ENCODE peak calls at places on chromosomes 6 and 20, in four cellular contexts. K is hepatocyte, O is right lobe of liver, T is aorta. E is an unnamed sample. For H3K4me1, the result is how much of the 10 kb centered on the place peaks cover.

GRCh38 chr6:37205997-37206340 is 36.0 kb downstream of the PIM1 start:
- DNase-seq in K (no peak), O (no peak), T (no peak), E (no peak)

GRCh38 chr6:118804091-118804490 is 89.9 kb upstream of the ASF1A start:
- DNase-seq in K (no peak), O (no peak), T (no peak), E (no peak)

GRCh38 chr6:154458565-154459475 is 51.7 kb downstream of the CNKSR3 start:
- DNase-seq in K (no peak), O (no peak), T (no peak), E (no peak)

GRCh38 chr20:47258745-47259695 is 97.5 kb downstream of the ZMYND8 start:
- DNase-seq in K (no peak), O (no peak), T (no peak), E (no peak)

GRCh38 chr6:143823463-143824006 is 19.6 kb upstream of the LTV1 start:
- DNase-seq in K (no peak), O (no peak), T (no peak), E (no peak)

GRCh38 chr6:101585501-101585900 is 192.0 kb downstream of the GRIK2 start:
- DNase-seq in K (no peak), O (no peak), T (no peak), E (no peak)

GRCh38 chr20:63686492-63687321 is 9.7 kb upstream of the TNFRSF6B start:
- DNase-seq in K (peak), O (peak), T (peak), E (peak)

GRCh38 chr20:1467355-1468116 is 887 bp upstream of the NSFL1C start:
- DNase-seq in K (peak), O (peak), T (peak), E (no peak)

GRCh38 chr6:55898342-55898741 is 23.0 kb upstream of the BMP5 start:
- DNase-seq in K (no peak), O (no peak), T (no peak), E (no peak)

GRCh38 chr6:74598473-74599393 is 607.1 kb downstream of the COL12A1 start:
- DNase-seq in K (no peak), O (no peak), T (no peak), E (no peak)

GRCh38 chr6:69105288-69105687 is 470.2 kb downstream of the ADGRB3 start:
- DNase-seq in K (no peak), O (no peak), T (no peak), E (no peak)

GRCh38 chr6:106102967-106103727 is 17.0 kb downstream of the PRDM1 start:
- DNase-seq in K (no peak), O (no peak), T (no peak), E (no peak)

GRCh38 chr6:14804001-14804401 is 441.9 kb upstream of the JARID2 start:
- DNase-seq in K (no peak), O (no peak), T (no peak), E (no peak)

GRCh38 chr6:79742030-79742429 is 110.9 kb downstream of the SH3BGRL2 start:
- DNase-seq in K (no peak), O (no peak), T (no peak), E (no peak)

GRCh38 chr6:169939554-169940164 is 188.2 kb downstream of the ERMARD start:
- DNase-seq in K (no peak), O (no peak), T (no peak), E (no peak)

GRCh38 chr6:120774275-120774674 is 560.0 kb downstream of the TBC1D32 start:
- DNase-seq in K (no peak), O (no peak), T (no peak), E (no peak)

GRCh38 chr20:18971121-18971520 is 157.5 kb downstream of the SCP2D1 start:
- DNase-seq in K (no peak), O (no peak), T (no peak), E (no peak)

GRCh38 chr6:27295301-27296079 is 16.6 kb downstream of the POM121L2 start:
- DNase-seq in K (peak), O (no peak), T (no peak), E (peak)

GRCh38 chr6:11103065-11103464 is 8.5 kb downstream of the ERVFRD-1 start:
- DNase-seq in K (no peak), O (no peak), T (no peak), E (no peak)

GRCh38 chr6:77011929-77012545 is 451.3 kb downstream of the HTR1B start:
- DNase-seq in K (no peak), O (no peak), T (no peak), E (no peak)

GRCh38 chr6:79544939-79545450 is 7.8 kb upstream of the LCA5 start:
- DNase-seq in K (peak), O (peak), T (peak), E (peak)

GRCh38 chr20:11204926-11205768 is 531.3 kb upstream of the JAG1 start:
- DNase-seq in K (peak), O (peak), T (peak), E (peak)

GRCh38 chr6:40788661-40789111 is 201.5 kb upstream of the LRFN2 start:
- DNase-seq in K (no peak), O (no peak), T (no peak), E (no peak)

DNA sequence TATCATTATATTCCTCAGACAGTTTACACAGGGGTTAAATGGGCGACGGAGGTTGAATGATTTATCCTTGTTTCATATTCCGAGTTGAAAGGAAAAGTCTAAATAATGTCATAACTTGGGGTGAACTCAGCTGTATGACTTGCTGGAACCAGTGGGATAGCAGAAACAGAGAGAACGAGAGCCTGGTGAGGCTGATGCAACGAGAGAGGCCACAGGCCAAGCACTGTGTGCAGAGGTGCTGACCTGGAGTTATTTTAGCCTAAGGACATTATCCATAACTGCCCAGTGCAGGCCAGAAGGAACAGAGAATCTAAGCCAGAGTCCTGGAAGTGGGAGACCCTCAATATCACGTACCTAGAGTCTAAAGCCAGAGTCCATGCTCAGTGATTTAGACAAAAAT is 394.9 kb downstream of the MAFB start:
- DNase-seq in K (no peak), O (no peak), T (no peak), E (no peak)
- H3K4me1 ChIP-seq in K (under half), O (under half), T (under half), E (under half)

GRCh38 chr6:30774701-30775100 is 30.4 kb upstream of the IER3 start:
- DNase-seq in K (no peak), O (no peak), T (no peak), E (no peak)
- H3K4me1 ChIP-seq in K (under half), O (under half), T (under half), E (under half)

GRCh38 chr6:99347804-99348203 is 1.7 kb downstream of the FAXC start:
- DNase-seq in K (no peak), O (no peak), T (no peak), E (no peak)
- H3K4me1 ChIP-seq in K (under half), O (under half), T (under half), E (under half)

GRCh38 chr20:32474717-32474966 is 110.5 kb downstream of the NOL4L start:
- DNase-seq in K (no peak), O (no peak), T (no peak), E (no peak)
- H3K4me1 ChIP-seq in K (half or more), O (half or more), T (under half), E (half or more)

GRCh38 chr6:42449917-42450313 is 1.8 kb downstream of the TRERF1 start:
- DNase-seq in K (no peak), O (no peak), T (no peak), E (no peak)

GRCh38 chr6:42443312-42444075 is 8.2 kb downstream of the TRERF1 start:
- DNase-seq in K (no peak), O (no peak), T (no peak), E (no peak)

GRCh38 chr6:42448391-42448790 is 3.3 kb downstream of the TRERF1 start:
- DNase-seq in K (no peak), O (no peak), T (no peak), E (no peak)

GRCh38 chr6:42448906-42449659 is 2.6 kb downstream of the TRERF1 start:
- DNase-seq in K (no peak), O (no peak), T (no peak), E (no peak)

GRCh38 chr6:42446370-42446769 is 5.4 kb downstream of the TRERF1 start:
- DNase-seq in K (no peak), O (no peak), T (no peak), E (no peak)
- H3K4me1 ChIP-seq in K (under half), O (under half), T (under half), E (under half)

DNA sequence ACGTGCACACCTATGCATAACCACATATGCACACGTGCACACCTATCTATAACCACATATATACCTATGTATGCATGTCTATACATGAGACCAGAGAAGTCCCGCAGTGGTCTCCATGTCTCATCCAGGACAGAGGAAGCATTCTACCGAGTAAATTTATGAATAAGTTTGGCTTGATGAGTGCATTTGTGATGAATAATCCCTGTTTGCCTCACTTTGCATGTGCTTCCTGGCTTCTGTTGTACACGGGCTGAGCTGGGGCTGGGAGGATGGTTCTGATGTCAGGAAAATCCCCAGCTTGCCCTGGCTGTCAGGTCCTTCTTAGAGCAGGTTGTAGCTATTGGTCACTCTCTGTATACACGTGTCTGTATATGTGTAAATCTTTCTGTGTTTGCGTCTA is 157.6 kb upstream of the RPS6KA2 start:
- DNase-seq in K (no peak), O (no peak), T (no peak), E (no peak)
- H3K4me1 ChIP-seq in K (under half), O (under half), T (under half), E (under half)